ENCODE peak calls at places on chromosomes 13 and 19, in four cellular contexts. I is GM23248, A is OCI-LY7, D is fibroblast of lung. W is an unnamed sample.

GRCh38 chr13:43044720-43045301 is 21.4 kb downstream of the DNAJC15 start:
- DNase-seq in A (no peak), D (no peak), I (no peak), W (no peak)

GRCh38 chr13:78679329-78679728 is 20.4 kb upstream of the OBI1 start:
- DNase-seq in D (no peak), I (no peak), A (no peak), W (no peak)

GRCh38 chr19:23527797-23528196 is 132.5 kb upstream of the ZNF91 start:
- DNase-seq in I (no peak), D (no peak), A (peak), W (no peak)

GRCh38 chr19:10895920-10896319 is 24.6 kb downstream of the CARM1 start:
- DNase-seq in I (no peak), A (no peak), D (no peak), W (peak)

GRCh38 chr19:39155741-39156140 is 30.2 kb downstream of the PAK4 start:
- DNase-seq in D (no peak), A (no peak), I (no peak), W (peak)

GRCh38 chr19:47271949-47272348 is 2.7 kb upstream of the INAFM1 start:
- DNase-seq in A (no peak), I (no peak), D (no peak), W (peak)

GRCh38 chr13:44331912-44332840 is 41.4 kb upstream of the SERP2 start:
- DNase-seq in D (peak), I (peak), A (no peak), W (peak)

GRCh38 chr19:43300206-43300605 is 30.9 kb upstream of the PSG9 start:
- DNase-seq in A (no peak), D (no peak), I (no peak), W (no peak)

GRCh38 chr13:97567510-97568243 is 133.7 kb downstream of the RAP2A start:
- DNase-seq in D (peak), A (no peak), I (peak), W (no peak)

GRCh38 chr13:64457976-64458375 is 2772.2 kb downstream of the PCDH9 start:
- DNase-seq in I (no peak), D (peak), A (no peak), W (no peak)

GRCh38 chr19:5343848-5344247 is 3.2 kb upstream of the PTPRS start:
- DNase-seq in D (peak), A (no peak), I (peak), W (peak)

GRCh38 chr13:52707375-52707774 is 32.2 kb downstream of the CNMD start:
- DNase-seq in I (peak), A (no peak), D (no peak), W (no peak)

GRCh38 chr19:29671393-29672076 is 6.3 kb downstream of the PLEKHF1 start:
- DNase-seq in D (no peak), A (peak), I (peak), W (peak)

GRCh38 chr13:80858131-80858530 is 517.2 kb upstream of the SPRY2 start:
- DNase-seq in D (no peak), A (no peak), I (no peak), W (no peak)

GRCh38 chr13:110138009-110138699 is 168.8 kb downstream of the COL4A1 start:
- DNase-seq in A (peak), I (peak), D (peak), W (peak)

GRCh38 chr19:30664358-30665058 is 292.3 kb downstream of the ZNF536 start:
- DNase-seq in D (peak), I (peak), A (peak), W (no peak)

GRCh38 chr13:114070098-114070799 is 62.2 kb downstream of the RASA3 start:
- DNase-seq in D (no peak), I (no peak), A (no peak), W (peak)

GRCh38 chr13:73060251-73061160 is 1.7 kb downstream of the KLF5 start:
- DNase-seq in I (peak), A (no peak), D (peak), W (peak)

GRCh38 chr13:106569233-106570095 is 1.5 kb upstream of the ARGLU1 start:
- DNase-seq in I (no peak), A (no peak), D (no peak), W (peak)

GRCh38 chr13:106570354-106570822 is 2.5 kb upstream of the ARGLU1 start:
- DNase-seq in I (peak), A (no peak), D (peak), W (peak)

GRCh38 chr13:106568225-106569003 is 477 bp upstream of the ARGLU1 start:
- DNase-seq in D (no peak), I (no peak), A (peak), W (no peak)

GRCh38 chr13:106573855-106574254 is 5.9 kb upstream of the ARGLU1 start:
- DNase-seq in A (no peak), D (peak), I (peak), W (no peak)

GRCh38 chr13:106573279-106573831 is 5.4 kb upstream of the ARGLU1 start:
- DNase-seq in A (no peak), I (peak), D (peak), W (peak)
- H3K4me2 ChIP-seq in A (no peak), I (peak), D (peak), W (peak)

DNA sequence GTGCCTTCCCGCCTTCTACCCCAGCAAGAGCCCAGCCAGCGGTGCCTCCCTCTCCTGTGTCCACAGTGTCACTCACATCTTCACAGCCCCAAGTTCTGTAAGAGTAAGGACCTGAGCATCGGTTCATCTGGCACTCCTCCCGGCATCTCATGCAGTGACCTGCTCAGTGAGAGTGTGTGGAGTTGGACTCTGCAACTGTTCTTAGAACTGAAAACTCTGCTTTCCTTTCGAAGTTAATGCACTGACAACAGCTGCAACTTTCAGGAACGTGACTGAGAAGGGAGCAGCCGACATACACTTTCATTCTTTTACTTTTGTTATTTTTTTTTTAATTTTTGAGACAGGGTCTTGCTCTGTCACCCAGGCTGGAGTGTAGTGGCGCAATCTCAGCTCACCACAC is 41.2 kb downstream of the CEP89 start:
- DNase-seq in D (no peak), A (no peak), I (no peak), W (no peak)
- H3K4me2 ChIP-seq in D (no peak), A (no peak), I (no peak), W (no peak)

GRCh38 chr13:33080962-33081655 is 64.9 kb downstream of the KL start:
- DNase-seq in A (no peak), D (peak), I (peak), W (peak)
- H3K4me2 ChIP-seq in A (no peak), D (no peak), I (no peak), W (peak)

GRCh38 chr19:52590728-52591127 is 20.6 kb downstream of the ZNF701 start:
- DNase-seq in A (no peak), D (no peak), I (no peak), W (no peak)
- H3K4me2 ChIP-seq in A (no peak), D (no peak), I (no peak), W (no peak)

DNA sequence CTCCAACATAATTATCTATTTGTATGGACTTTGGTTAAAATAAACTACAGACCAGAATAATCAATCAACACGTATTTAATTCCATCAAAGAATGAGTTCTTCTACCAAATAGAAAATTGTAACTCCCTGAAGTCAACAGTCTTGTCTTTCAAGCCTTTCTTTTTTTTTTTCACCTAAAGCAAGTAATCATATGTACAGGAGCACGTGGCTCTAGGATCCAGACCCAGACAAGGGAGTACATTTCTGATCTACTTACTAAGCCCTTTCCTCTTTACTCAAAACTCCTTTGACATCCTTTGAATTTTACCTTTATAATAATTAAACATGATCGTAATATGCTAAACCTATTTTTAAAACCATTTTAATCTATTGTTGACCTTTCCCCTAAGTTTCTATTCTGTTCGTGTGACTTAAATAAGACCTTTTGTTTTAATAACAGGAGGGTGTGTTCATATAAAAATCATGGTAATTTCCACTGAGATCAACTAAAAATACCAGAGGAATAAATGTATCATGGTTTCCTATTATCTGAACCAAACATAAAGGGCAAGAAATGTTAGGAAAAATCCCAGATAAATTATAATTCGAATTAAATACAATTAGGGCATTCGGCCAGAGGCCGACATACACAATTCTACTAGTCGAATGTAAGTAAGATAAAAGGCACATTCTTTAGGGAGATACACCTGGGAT is 1.7 kb downstream of the SLC7A1 start:
- DNase-seq in I (no peak), D (no peak), A (peak), W (peak)
- H3K4me2 ChIP-seq in I (peak), D (peak), A (peak), W (peak)

GRCh38 chr13:30308548-30308947 is 1.2 kb upstream of the KATNAL1 start:
- DNase-seq in A (peak), D (peak), I (peak), W (no peak)

GRCh38 chr13:30314562-30314961 is 7.2 kb upstream of the KATNAL1 start:
- DNase-seq in I (no peak), D (no peak), A (no peak), W (no peak)

GRCh38 chr13:30313307-30313706 is 6.0 kb upstream of the KATNAL1 start:
- DNase-seq in I (no peak), A (peak), D (no peak), W (no peak)

GRCh38 chr13:30314069-30314468 is 6.7 kb upstream of the KATNAL1 start:
- DNase-seq in A (no peak), I (no peak), D (no peak), W (no peak)

DNA sequence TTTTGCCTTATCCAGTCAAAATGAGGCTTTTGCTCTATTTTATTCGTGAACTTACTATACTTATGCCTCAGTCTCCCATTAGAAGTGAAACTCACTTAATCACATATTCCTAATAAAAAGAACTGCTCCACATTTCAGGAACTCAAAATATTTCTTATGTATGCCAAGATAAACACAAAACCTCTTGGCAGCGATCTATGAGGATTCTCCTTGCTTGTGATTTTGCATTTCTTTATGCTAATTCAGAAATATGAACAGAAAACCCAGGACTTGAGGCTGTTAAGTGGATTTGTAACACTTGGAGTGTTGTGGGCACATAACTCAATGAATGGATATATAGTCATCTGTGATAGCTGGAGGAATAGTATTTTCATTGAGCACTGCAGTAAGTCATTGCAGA is 5.5 kb upstream of the KATNAL1 start:
- DNase-seq in I (no peak), D (peak), A (no peak), W (peak)
- H3K4me2 ChIP-seq in I (peak), D (peak), A (peak), W (no peak)

DNA sequence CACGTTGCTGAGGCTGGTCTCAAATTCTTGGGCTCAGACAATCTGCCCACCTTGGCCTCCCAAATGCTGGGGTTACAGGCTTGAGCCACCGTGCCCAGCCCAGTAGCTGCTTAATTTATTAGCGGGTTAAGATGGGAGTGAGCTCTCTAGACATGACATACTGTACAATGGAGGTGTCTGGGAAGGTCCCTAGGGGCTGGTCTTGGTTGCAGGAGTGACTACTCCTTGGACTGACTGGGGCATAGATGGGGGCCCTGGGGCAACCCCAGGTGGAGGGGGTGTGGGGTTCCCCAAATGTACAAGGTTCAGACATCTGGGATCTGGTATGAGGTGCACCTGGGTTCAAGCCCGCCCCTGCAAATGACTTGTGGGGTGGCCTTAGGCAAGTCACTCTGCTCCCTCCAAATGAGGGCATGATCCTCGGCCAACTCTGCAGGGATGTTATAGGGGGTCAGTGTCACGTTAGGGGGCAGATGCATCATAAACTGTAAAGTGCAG is 12.8 kb downstream of the CIB3 start:
- DNase-seq in D (no peak), I (no peak), A (no peak), W (no peak)
- H3K4me2 ChIP-seq in D (no peak), I (no peak), A (no peak), W (peak)

W was measured in osteoblast.